ENCODE peak calls at places on chromosomes 7 and 10, in eight cellular contexts. Y is NCI-H1417; S is nephron progenitor cell; L is naive thymus-derived CD8-positive, alpha-beta T cell; Z is heart right ventricle; A is T-cell; X is NT2/D1; M is breast epithelium. E is an unnamed sample.

GRCh38 chr7:65477326-65477725 is 103.7 kb downstream of the ZNF92 start:
- DNase-seq in Y (peak; percentile 39), S (peak; percentile 47), L (no peak), Z (no peak), A (no peak), X (peak; percentile 76), M (no peak), E (no peak)

GRCh38 chr7:48170506-48170905 is 752 bp upstream of the ABCA13 start:
- DNase-seq in Y (no peak), S (no peak), L (no peak), Z (no peak), A (no peak), X (no peak), M (no peak), E (no peak)

GRCh38 chr10:92834331-92834730 is 14.0 kb upstream of the EXOC6 start:
- DNase-seq in Y (no peak), S (no peak), L (no peak), Z (no peak), A (no peak), X (no peak), M (no peak), E (no peak)

GRCh38 chr7:66307591-66308215 is 102.6 kb downstream of the TPST1 start:
- DNase-seq in Y (no peak), S (no peak), L (no peak), Z (peak; percentile 10), A (no peak), X (no peak), M (no peak), E (no peak)

GRCh38 chr7:138247081-138247480 is 170.8 kb downstream of the AKR1D1 start:
- DNase-seq in Y (no peak), S (no peak), L (no peak), Z (no peak), A (no peak), X (no peak), M (no peak), E (no peak)

GRCh38 chr10:94172332-94172731 is 178.6 kb downstream of the PLCE1 start:
- DNase-seq in Y (no peak), S (no peak), L (no peak), Z (no peak), A (no peak), X (no peak), M (no peak), E (no peak)

GRCh38 chr10:61120805-61121204 is 176.8 kb upstream of the RHOBTB1 start:
- DNase-seq in Y (no peak), S (no peak), L (no peak), Z (no peak), A (no peak), X (no peak), M (no peak), E (no peak)

GRCh38 chr7:69732203-69732602 is 133.9 kb downstream of the AUTS2 start:
- DNase-seq in Y (peak; percentile 52), S (no peak), L (no peak), Z (no peak), A (no peak), X (no peak), M (no peak), E (no peak)

E was measured in lower leg skin.